ENCODE peak calls at places on chromosomes 7 and 10, in six cellular contexts. G, P, C, U, W and H are unnamed samples.

GRCh38 chr10:112217413-112218390 is 34.1 kb upstream of the GPAM start:
- DNase-seq in G (no peak), U (no peak), P (no peak), C (no peak), W (no peak), H (no peak)

GRCh38 chr10:72081772-72082590 is 6.4 kb downstream of the SPOCK2 start:
- DNase-seq in W (no peak), G (no peak), C (no peak), P (no peak), U (peak; percentile 68), H (peak; percentile 44)

GRCh38 chr7:18511351-18511750 is 15.8 kb downstream of the HDAC9 start:
- DNase-seq in P (no peak), U (no peak), C (no peak), G (no peak), W (no peak), H (no peak)

GRCh38 chr10:77576633-77577032 is 61.0 kb downstream of the KCNMA1 start:
- DNase-seq in C (no peak), W (no peak), G (no peak), U (no peak), P (no peak), H (no peak)

GRCh38 chr7:43038229-43038628 is 74.2 kb upstream of the HECW1 start:
- DNase-seq in C (no peak), G (no peak), W (no peak), P (no peak), U (no peak), H (no peak)

GRCh38 chr7:24722386-24723177 is 34.7 kb downstream of the GSDME start:
- DNase-seq in P (no peak), W (peak; percentile 52), G (no peak), U (peak; percentile 37), C (no peak), H (no peak)

GRCh38 chr7:41698726-41699125 is 4.2 kb downstream of the INHBA start:
- DNase-seq in G (no peak), W (no peak), C (no peak), P (no peak), U (no peak), H (no peak)

GRCh38 chr10:132063432-132063831 is 2.3 kb upstream of the JAKMIP3 start:
- DNase-seq in C (no peak), W (no peak), P (no peak), U (no peak), G (no peak), H (no peak)

GRCh38 chr10:43685744-43686143 is 37.1 kb upstream of the ZNF32 start:
- DNase-seq in U (peak; percentile 53), W (no peak), C (no peak), G (no peak), P (no peak), H (no peak)

GRCh38 chr10:125023269-125023668 is 81.3 kb downstream of the ZRANB1 start:
- DNase-seq in W (no peak), C (no peak), U (no peak), P (no peak), G (no peak), H (no peak)

GRCh38 chr7:22920664-22921063 is 93.3 kb downstream of the HYCC1 start:
- DNase-seq in P (no peak), U (no peak), G (no peak), W (no peak), C (no peak), H (no peak)

GRCh38 chr7:107446988-107447387 is 22.9 kb upstream of the GPR22 start:
- DNase-seq in W (no peak), P (no peak), G (no peak), U (no peak), C (no peak), H (peak; percentile 15)

GRCh38 chr7:154640266-154640865 is 362.6 kb downstream of the PAXIP1 start:
- DNase-seq in C (no peak), P (no peak), W (peak; percentile 21), G (no peak), U (no peak), H (no peak)

GRCh38 chr7:150405584-150406310 is 26.6 kb downstream of the ZNF775 start:
- DNase-seq in W (peak; percentile 55), U (peak; percentile 48), G (peak; percentile 35), P (peak; percentile 50), C (no peak), H (no peak)

DNA sequence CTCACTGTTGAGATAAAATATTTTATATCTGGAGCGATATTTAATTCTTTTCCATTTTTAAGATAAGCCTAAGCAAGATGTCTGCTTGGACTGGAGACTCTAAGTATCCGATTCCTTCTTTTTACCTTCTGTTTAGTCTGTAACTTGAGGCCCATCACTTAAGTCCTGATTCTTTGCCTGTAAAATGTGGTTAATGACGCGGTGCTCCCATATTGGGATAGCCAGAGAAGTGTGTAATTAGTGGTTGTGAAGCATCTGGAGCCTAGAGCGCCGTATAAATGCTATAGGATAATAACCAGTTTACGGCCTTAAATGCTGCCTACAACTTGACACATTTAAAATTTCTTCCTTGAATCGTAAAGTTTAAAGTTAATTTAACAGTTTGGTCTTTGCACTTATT is 132.9 kb downstream of the CHN2 start:
- DNase-seq in P (no peak), W (no peak), U (no peak), C (no peak), G (no peak), H (no peak)
- H3K4me1 ChIP-seq in P (no peaks in the 10 kb centered on the region), W (peaks cover 22% of the 10 kb centered on the region), U (no peaks in the 10 kb centered on the region), C (peaks cover 14% of the 10 kb centered on the region), G (no peaks in the 10 kb centered on the region), H (peaks cover 8% of the 10 kb centered on the region)

DNA sequence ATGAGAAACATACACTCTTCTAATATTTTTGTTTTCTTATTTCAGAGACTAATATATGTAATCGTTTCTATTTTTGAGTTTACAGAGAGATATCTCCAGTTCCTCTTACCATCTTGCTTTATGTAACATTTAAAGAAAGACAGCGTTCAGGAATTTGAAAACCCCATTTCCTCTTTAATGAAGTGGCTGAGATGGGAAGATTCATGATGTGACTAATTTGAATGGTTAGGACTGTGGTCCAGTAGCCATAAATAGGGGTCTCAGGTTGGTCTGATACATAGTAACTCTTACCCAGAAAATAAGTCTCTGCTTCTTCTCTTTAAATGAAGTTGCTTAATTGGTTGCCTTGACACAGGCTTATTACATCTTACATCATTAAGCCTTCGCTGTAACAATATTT is 6.9 kb downstream of the KMT2E start:
- DNase-seq in G (no peak), P (no peak), C (no peak), U (no peak), W (no peak), H (no peak)
- H3K4me1 ChIP-seq in G (peaks cover 70% of the 10 kb centered on the region), P (peaks cover 54% of the 10 kb centered on the region), C (peaks cover 78% of the 10 kb centered on the region), U (peaks cover 53% of the 10 kb centered on the region), W (peaks cover 36% of the 10 kb centered on the region), H (peaks cover 44% of the 10 kb centered on the region)

DNA sequence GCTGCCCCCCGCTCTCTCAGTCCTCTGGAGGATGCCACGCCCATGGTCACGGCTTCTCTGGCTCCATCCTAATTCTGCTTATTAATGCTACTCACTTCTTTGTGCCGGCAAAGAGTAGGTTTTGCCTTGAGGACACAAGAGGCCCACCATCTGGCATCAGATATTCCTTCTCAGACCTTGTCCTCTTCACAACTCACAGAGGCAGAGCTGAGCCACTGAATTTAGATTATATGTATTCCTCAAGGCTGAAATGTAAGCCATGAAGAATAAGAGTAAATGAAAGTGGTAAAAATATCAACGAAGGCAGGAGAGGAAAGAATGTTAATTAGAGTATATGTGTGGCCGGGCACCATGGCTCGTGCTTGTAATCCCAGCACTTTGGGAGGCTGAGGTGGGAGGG is 6.5 kb downstream of the RBP4 start:
- DNase-seq in G (no peak), C (no peak), P (no peak), W (no peak), U (no peak), H (no peak)
- H3K4me1 ChIP-seq in G (no peaks in the 10 kb centered on the region), C (no peaks in the 10 kb centered on the region), P (no peaks in the 10 kb centered on the region), W (peaks cover 13% of the 10 kb centered on the region), U (no peaks in the 10 kb centered on the region), H (no peaks in the 10 kb centered on the region)

GRCh38 chr7:101125989-101126650 is 784 bp upstream of the SERPINE1 start:
- DNase-seq in W (peak; percentile 60), G (no peak), P (no peak), U (peak; percentile 63), C (no peak), H (no peak)

GRCh38 chr7:101123703-101124068 is 3.2 kb upstream of the SERPINE1 start:
- DNase-seq in W (no peak), G (no peak), C (no peak), U (no peak), P (no peak), H (no peak)

GRCh38 chr7:101121996-101122932 is 4.6 kb upstream of the SERPINE1 start:
- DNase-seq in U (peak; percentile 33), W (peak; percentile 90), C (peak; percentile 93), P (no peak), G (no peak), H (no peak)

GRCh38 chr7:101122933-101123702 is 3.8 kb upstream of the SERPINE1 start:
- DNase-seq in C (no peak), W (no peak), G (no peak), P (no peak), U (no peak), H (no peak)

DNA sequence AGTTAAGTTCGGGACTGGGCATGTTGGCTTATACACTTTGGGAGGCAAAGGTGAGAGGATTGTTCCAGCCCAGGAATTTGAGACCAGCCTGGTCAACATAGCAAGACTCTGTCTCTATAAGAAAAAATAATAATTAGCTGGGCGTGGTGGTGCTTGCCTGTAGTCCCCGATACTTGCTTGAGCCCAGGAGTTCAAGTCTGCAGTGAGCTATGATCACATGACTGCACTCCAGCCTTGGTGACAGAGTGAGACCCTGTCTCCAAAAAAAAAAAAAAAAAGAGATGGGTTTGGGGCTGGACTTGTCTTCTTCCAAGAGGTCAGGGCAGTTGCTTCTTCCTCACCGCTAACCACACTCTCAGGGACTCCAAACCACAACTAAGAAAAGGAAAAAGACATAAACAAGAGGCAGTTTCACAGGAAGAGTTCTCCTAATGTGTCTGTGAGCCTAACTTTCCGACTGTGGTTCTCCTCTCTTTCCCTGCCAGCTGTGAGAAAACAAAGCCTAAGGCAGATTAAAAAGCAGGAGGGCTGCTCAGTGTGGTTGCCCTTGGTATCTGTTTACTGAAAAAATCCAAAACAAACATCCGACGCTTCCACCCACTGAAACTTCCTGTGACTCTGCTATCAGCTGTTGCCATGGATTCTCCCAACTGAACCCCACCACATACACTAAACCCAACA is 2.4 kb upstream of the SERPINE1 start:
- DNase-seq in U (no peak), C (no peak), P (no peak), W (peak; percentile 66), G (no peak), H (no peak)
- H3K4me1 ChIP-seq in U (peaks cover 39% of the 10 kb centered on the region), C (peaks cover 91% of the 10 kb centered on the region), P (peaks cover 6% of the 10 kb centered on the region), W (peaks cover 38% of the 10 kb centered on the region), G (peaks cover 21% of the 10 kb centered on the region), H (peaks cover 45% of the 10 kb centered on the region)

DNA sequence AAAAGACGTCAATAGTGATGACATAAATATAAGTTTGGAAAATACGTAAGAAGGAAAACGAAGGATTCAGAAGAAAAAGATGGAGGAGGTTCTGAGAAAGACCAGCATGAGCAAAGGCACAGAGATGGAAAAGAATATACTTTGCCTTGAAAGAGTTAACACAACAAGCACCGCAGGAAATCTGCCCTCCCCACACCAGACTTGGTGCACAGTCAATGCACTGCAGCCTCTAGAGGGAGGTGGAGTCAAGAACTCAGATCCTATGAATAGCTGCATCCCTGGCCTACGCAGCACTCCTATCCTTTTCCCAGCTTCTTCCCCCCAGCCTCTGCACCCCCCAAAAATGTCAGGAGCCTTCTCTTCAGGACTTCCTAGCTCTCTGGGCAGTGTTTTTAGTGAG is 1370.6 kb upstream of the LRRTM3 start:
- DNase-seq in P (no peak), U (no peak), C (no peak), G (no peak), W (no peak), H (no peak)
- H3K4me1 ChIP-seq in P (no peaks in the 10 kb centered on the region), U (no peaks in the 10 kb centered on the region), C (peaks cover 10% of the 10 kb centered on the region), G (no peaks in the 10 kb centered on the region), W (no peaks in the 10 kb centered on the region), H (no peaks in the 10 kb centered on the region)